ENCODE peak calls at places on chromosome 6, in five cellular contexts. A, T, O, E and L are unnamed samples.

GRCh38 chr6:169292340-169293124 is 38.9 kb upstream of the THBS2 start:
- DNase-seq in T (no peak), O (no peak), E (peak), A (peak), L (peak)

GRCh38 chr6:26195924-26196845 is 109.0 kb downstream of the HFE start:
- DNase-seq in A (peak), E (no peak), O (no peak), T (no peak), L (peak)

GRCh38 chr6:28896505-28897392 is 27.0 kb downstream of the TRIM27 start:
- DNase-seq in T (peak), O (no peak), E (no peak), A (peak), L (peak)

GRCh38 chr6:106477790-106478189 is 117.3 kb downstream of the CRYBG1 start:
- DNase-seq in E (no peak), O (no peak), A (no peak), T (no peak), L (peak)

GRCh38 chr6:169723200-169723909 is 945 bp downstream of the PHF10 start:
- DNase-seq in E (no peak), T (peak), A (peak), O (no peak), L (peak)

GRCh38 chr6:14464049-14464448 is 346.5 kb downstream of the CD83 start:
- DNase-seq in E (no peak), O (no peak), T (no peak), A (no peak), L (peak)

GRCh38 chr6:26157150-26157837 is 70.1 kb downstream of the HFE start:
- DNase-seq in E (peak), T (peak), O (no peak), A (no peak), L (peak)

GRCh38 chr6:105135056-105135455 is 44.8 kb downstream of the POPDC3 start:
- DNase-seq in T (no peak), E (no peak), A (peak), O (no peak), L (peak)

GRCh38 chr6:170371091-170371490 is 64.5 kb downstream of the FAM120B start:
- DNase-seq in T (no peak), E (no peak), O (no peak), A (no peak), L (no peak)

GRCh38 chr6:88238065-88238464 is 71.9 kb upstream of the CNR1 start:
- DNase-seq in E (no peak), O (no peak), T (no peak), A (peak), L (peak)

GRCh38 chr6:11413728-11414127 is 123.8 kb upstream of the TMEM170B start:
- DNase-seq in T (no peak), O (no peak), E (no peak), A (no peak), L (peak)

GRCh38 chr6:135056632-135057031 is 2.0 kb upstream of the HBS1L start:
- DNase-seq in A (no peak), E (no peak), T (no peak), O (no peak), L (no peak)

GRCh38 chr6:135054575-135055498 is at the start of gene HBS1L:
- DNase-seq in A (peak), E (peak), T (peak), O (peak), L (peak)

GRCh38 chr6:135054238-135054574 is 416 bp downstream of the HBS1L start:
- DNase-seq in T (no peak), O (no peak), E (no peak), A (peak), L (no peak)

GRCh38 chr6:135053433-135053832 is 1.2 kb downstream of the HBS1L start:
- DNase-seq in O (no peak), E (no peak), T (no peak), A (no peak), L (no peak)

DNA sequence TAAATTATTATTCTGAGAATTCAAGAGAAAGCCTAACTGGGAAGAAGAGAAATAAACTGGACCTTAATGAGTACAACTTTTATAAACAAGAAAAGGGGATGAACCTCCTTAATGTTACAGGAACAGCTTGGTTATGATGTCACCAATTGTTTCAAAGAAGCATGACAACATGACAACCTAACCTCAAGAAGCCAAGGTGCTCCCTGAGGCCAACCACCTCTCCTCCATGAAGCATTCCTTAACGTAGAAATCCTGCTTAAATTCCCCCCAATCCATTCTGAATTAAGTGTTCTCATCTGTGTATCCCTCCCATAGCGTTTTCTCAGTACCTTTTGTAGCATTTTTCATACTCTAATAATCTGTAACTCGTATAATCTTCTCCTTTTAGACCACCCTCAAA is 1.7 kb downstream of the HBS1L start:
- DNase-seq in O (no peak), E (no peak), A (no peak), T (no peak), L (peak)
- H3K4me3 ChIP-seq in O (no peak), E (peak), A (peak), T (no peak), L (peak)

DNA sequence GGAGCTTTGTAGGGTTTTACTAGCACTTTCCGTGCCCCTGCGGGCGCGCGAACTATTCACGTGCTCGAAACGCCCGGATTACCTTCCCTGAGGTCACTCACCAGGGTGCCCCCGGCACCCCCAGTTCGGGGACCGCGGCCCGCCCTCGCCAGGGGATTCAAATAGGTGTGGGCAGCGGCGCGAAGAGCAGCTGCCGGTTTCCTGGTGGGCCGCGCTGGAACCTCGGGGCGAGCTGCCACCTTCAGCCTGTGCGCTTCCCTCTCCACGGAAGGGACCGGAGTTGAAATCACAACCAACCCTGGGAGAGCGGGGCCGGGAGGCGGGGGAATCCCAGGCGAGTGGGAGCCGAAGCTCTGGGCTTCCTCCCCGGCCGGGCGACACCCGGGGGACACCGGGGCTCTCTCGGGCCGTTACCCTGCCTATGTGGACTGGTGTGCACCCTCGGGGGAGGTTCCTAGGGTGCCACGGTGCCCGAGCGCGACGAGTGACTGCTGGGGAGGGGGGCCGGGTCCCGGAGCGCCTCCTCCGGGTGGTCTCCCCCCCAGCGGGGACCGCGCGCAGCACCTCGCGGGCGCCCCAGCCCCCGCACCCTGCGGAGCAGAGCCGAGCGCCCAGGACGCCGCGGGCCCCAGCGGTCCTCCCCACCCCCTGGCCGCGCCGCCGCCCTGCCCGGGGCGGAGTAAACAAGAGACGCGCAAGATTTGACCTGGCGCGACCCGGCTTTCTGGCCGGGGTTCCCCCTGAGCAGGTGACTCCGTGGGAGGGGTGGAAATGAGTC is 2.1 kb upstream of the HIVEP2 start:
- DNase-seq in E (peak), A (peak), T (peak), O (no peak), L (peak)
- TF ChIP-seq CTCF in E (no peak), A (no peak), T (no peak), O (no peak), L (no peak)

GRCh38 chr6:1612386-1612893 is 2.7 kb downstream of the FOXC1 start:
- DNase-seq in O (no peak), E (no peak), T (no peak), A (no peak), L (peak)

GRCh38 chr6:1610497-1611321 is 994 bp downstream of the FOXC1 start:
- DNase-seq in E (no peak), A (peak), T (no peak), O (no peak), L (peak)

GRCh38 chr6:1612902-1613301 is 3.2 kb downstream of the FOXC1 start:
- DNase-seq in E (no peak), O (no peak), A (no peak), T (no peak), L (peak)

GRCh38 chr6:1611322-1611571 is 1.5 kb downstream of the FOXC1 start:
- DNase-seq in O (no peak), T (no peak), A (no peak), E (no peak), L (peak)

DNA sequence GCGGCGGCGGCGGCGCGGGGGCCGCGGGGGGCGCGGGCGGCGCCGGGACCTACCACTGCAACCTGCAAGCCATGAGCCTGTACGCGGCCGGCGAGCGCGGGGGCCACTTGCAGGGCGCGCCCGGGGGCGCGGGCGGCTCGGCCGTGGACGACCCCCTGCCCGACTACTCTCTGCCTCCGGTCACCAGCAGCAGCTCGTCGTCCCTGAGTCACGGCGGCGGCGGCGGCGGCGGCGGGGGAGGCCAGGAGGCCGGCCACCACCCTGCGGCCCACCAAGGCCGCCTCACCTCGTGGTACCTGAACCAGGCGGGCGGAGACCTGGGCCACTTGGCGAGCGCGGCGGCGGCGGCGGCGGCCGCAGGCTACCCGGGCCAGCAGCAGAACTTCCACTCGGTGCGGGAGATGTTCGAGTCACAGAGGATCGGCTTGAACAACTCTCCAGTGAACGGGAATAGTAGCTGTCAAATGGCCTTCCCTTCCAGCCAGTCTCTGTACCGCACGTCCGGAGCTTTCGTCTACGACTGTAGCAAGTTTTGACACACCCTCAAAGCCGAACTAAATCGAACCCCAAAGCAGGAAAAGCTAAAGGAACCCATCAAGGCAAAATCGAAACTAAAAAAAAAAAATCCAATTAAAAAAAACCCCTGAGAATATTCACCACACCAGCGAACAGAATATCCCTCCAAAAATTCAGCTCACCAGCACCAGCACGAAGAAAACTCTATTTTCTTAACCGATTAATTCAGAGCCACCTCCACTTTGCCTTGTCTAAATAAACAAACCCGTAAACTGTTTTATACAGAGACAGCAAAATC is 2.1 kb downstream of the FOXC1 start:
- DNase-seq in E (no peak), O (no peak), T (no peak), A (peak), L (peak)
- H3K4me3 ChIP-seq in E (peak), O (peak), T (peak), A (peak), L (peak)

GRCh38 chr6:150775804-150776203 is 89.7 kb upstream of the MTHFD1L start:
- DNase-seq in A (no peak), E (no peak), O (no peak), T (no peak), L (no peak)
- TF ChIP-seq CTCF in A (no peak), E (no peak), O (no peak), T (no peak), L (no peak)